ENCODE peak calls at places on chromosomes 16 and 17, in six cellular contexts. Y is midbrain; A is cardiac fibroblast; V is GM03348; P is G401; H is stimulated activated CD4-positive, alpha-beta T cell treated with anti-CD3 and anti-CD28 coated beads, Interleukin-2, amount 100 ng/mL, for 24 hours. F is an unnamed sample.

GRCh38 chr16:66370786-66371684 is 4.5 kb downstream of the CDH5 start:
- DNase-seq in H (no peak), A (no peak), V (no peak), P (no peak), Y (no peak), F (no peak)

GRCh38 chr16:11784048-11784780 is 12.8 kb downstream of the ZC3H7A start:
- DNase-seq in Y (no peak), H (no peak), A (no peak), V (peak; percentile 52), P (no peak), F (no peak)

GRCh38 chr17:78839173-78839761 is 1.3 kb downstream of the USP36 start:
- DNase-seq in V (peak; percentile 23), P (no peak), A (peak; percentile 24), H (no peak), Y (no peak), F (no peak)

GRCh38 chr17:44012391-44012790 is 2.4 kb downstream of the TMEM101 start:
- DNase-seq in V (no peak), P (no peak), Y (no peak), H (no peak), A (no peak), F (no peak)

GRCh38 chr17:37833237-37833859 is 88.5 kb upstream of the HNF1B start:
- DNase-seq in Y (no peak), V (no peak), H (no peak), A (no peak), P (no peak), F (no peak)

GRCh38 chr17:79977711-79978544 is 57.7 kb downstream of the TBC1D16 start:
- DNase-seq in P (peak; percentile 70), Y (peak; percentile 45), V (no peak), H (no peak), A (no peak), F (no peak)

GRCh38 chr17:59105852-59106462 is 723 bp downstream of the TRIM37 start:
- DNase-seq in P (peak; percentile 78), H (peak; percentile 75), A (peak; percentile 56), Y (peak; percentile 46), V (peak; percentile 63), F (peak; percentile 46)

GRCh38 chr17:50200447-50201225 is 795 bp downstream of the COL1A1 start:
- DNase-seq in H (peak; percentile 83), P (peak; percentile 70), Y (peak; percentile 73), A (peak; percentile 96), V (peak; percentile 82), F (peak; percentile 96)

GRCh38 chr16:10280262-10281170 is 98.3 kb upstream of the GRIN2A start:
- DNase-seq in Y (no peak), V (no peak), A (no peak), P (no peak), H (no peak), F (no peak)

GRCh38 chr17:59643159-59643857 is 23.6 kb downstream of the CLTC start:
- DNase-seq in H (no peak), A (peak; percentile 43), P (no peak), V (peak; percentile 35), Y (no peak), F (no peak)

GRCh38 chr16:11053916-11054460 is 109.6 kb downstream of the CLEC16A start:
- DNase-seq in Y (no peak), V (no peak), A (no peak), P (peak; percentile 85), H (no peak), F (no peak)

GRCh38 chr16:67237396-67238277 is 9.6 kb downstream of the FHOD1 start:
- DNase-seq in P (no peak), Y (no peak), V (no peak), A (no peak), H (no peak), F (no peak)

GRCh38 chr16:87060026-87060986 is 256.9 kb downstream of the C16orf95 start:
- DNase-seq in V (peak; percentile 39), A (peak; percentile 66), Y (no peak), H (no peak), P (no peak), F (no peak)

GRCh38 chr16:17083628-17084027 is 387.1 kb downstream of the XYLT1 start:
- DNase-seq in V (no peak), P (peak; percentile 8), H (no peak), A (no peak), Y (peak; percentile 19), F (no peak)

GRCh38 chr16:3021449-3022207 is 1.5 kb downstream of the TNFRSF12A start:
- DNase-seq in P (peak; percentile 69), A (peak; percentile 85), H (peak; percentile 85), V (peak; percentile 91), Y (peak; percentile 19), F (peak; percentile 76)

GRCh38 chr16:48365601-48366164 is 19.5 kb downstream of the SIAH1 start:
- DNase-seq in V (peak; percentile 94), H (peak; percentile 80), P (peak; percentile 85), Y (peak; percentile 86), A (peak; percentile 91), F (peak; percentile 64)

GRCh38 chr16:74601131-74601871 is 5.6 kb downstream of the GLG1 start:
- DNase-seq in P (no peak), V (no peak), H (peak; percentile 54), A (no peak), Y (no peak), F (no peak)

GRCh38 chr17:48527742-48528028 is 3.1 kb downstream of the HOXB1 start:
- DNase-seq in A (no peak), V (no peak), Y (no peak), H (no peak), P (no peak), F (no peak)

GRCh38 chr17:60901222-60901621 is 223.6 kb downstream of the BCAS3 start:
- DNase-seq in H (no peak), P (no peak), A (peak; percentile 35), V (peak; percentile 8), Y (no peak), F (no peak)

GRCh38 chr16:14502932-14503741 is 126.9 kb downstream of the PARN start:
- DNase-seq in A (peak; percentile 58), V (no peak), P (no peak), H (no peak), Y (no peak), F (no peak)

GRCh38 chr16:74073471-74073870 is 223.1 kb upstream of the PSMD7 start:
- DNase-seq in P (no peak), V (peak; percentile 11), Y (no peak), H (no peak), A (no peak), F (no peak)

GRCh38 chr16:4309833-4310266 is 6.0 kb upstream of the GLIS2 start:
- DNase-seq in Y (no peak), P (no peak), V (no peak), H (peak; percentile 61), A (peak; percentile 62), F (no peak)

GRCh38 chr17:15973016-15973415 is 26.5 kb downstream of the ZSWIM7 start:
- DNase-seq in Y (no peak), A (no peak), P (no peak), H (no peak), V (no peak), F (no peak)

GRCh38 chr16:11190585-11191565 is 65.1 kb downstream of the SOCS1 start:
- DNase-seq in V (peak; percentile 50), H (no peak), P (peak; percentile 74), Y (no peak), A (no peak), F (no peak)

GRCh38 chr17:62696726-62697490 is 69.4 kb downstream of the MRC2 start:
- DNase-seq in Y (peak; percentile 34), P (peak; percentile 93), H (no peak), V (peak; percentile 61), A (no peak), F (no peak)

GRCh38 chr16:85266857-85267256 is 154.6 kb upstream of the CIBAR2 start:
- DNase-seq in Y (no peak), A (no peak), P (no peak), V (no peak), H (no peak), F (no peak)

GRCh38 chr16:8832383-8833100 is 34.9 kb downstream of the PMM2 start:
- DNase-seq in Y (no peak), P (no peak), V (no peak), H (no peak), A (no peak), F (no peak)

GRCh38 chr17:19725486-19725885 is 9.1 kb upstream of the SLC47A2 start:
- DNase-seq in A (no peak), V (no peak), H (no peak), Y (no peak), P (no peak), F (no peak)

GRCh38 chr17:17994271-17994670 is 21.6 kb downstream of the DRC3 start:
- DNase-seq in A (peak; percentile 34), Y (peak; percentile 7), P (peak; percentile 33), V (no peak), H (no peak), F (no peak)

GRCh38 chr16:86846136-86846535 is 267.8 kb downstream of the FOXL1 start:
- DNase-seq in H (no peak), P (no peak), Y (no peak), V (no peak), A (no peak), F (no peak)

GRCh38 chr17:57478433-57478832 is 222.1 kb downstream of the MSI2 start:
- DNase-seq in A (peak; percentile 87), Y (no peak), P (peak; percentile 27), V (no peak), H (no peak), F (no peak)

GRCh38 chr16:19147627-19148026 is 20.4 kb upstream of the SYT17 start:
- DNase-seq in Y (no peak), H (no peak), V (no peak), P (no peak), A (no peak), F (no peak)

F was measured in HuH-7.